ENCODE peak calls at places on chromosome 17, in seven cellular contexts. J is stomach, Q is mucosa of descending colon, G is PC-3, K is GM23248, F is HAP-1, Y is suprapubic skin. P is an unnamed sample.

GRCh38 chr17:4490109-4490591 is 8.5 kb upstream of the SPNS2 start:
- DNase-seq in F (no peak), Y (no peak), J (no peak), G (no peak), Q (no peak), K (no peak), P (no peak)

GRCh38 chr17:3582921-3583320 is 25.3 kb upstream of the TRPV3 start:
- DNase-seq in J (no peak), F (no peak), G (no peak), K (no peak), Q (no peak), Y (no peak), P (no peak)

GRCh38 chr17:34644941-34645550 is 65.7 kb downstream of the TMEM132E start:
- DNase-seq in F (no peak), Q (no peak), J (no peak), Y (no peak), G (no peak), K (no peak), P (no peak)

GRCh38 chr17:38867179-38867994 is 2.5 kb upstream of the LASP1 start:
- DNase-seq in Q (no peak), F (peak; percentile 76), Y (no peak), J (peak; percentile 46), G (peak; percentile 64), K (peak; percentile 75), P (peak; percentile 73)

GRCh38 chr17:55423535-55423934 is 1.9 kb upstream of the MMD start:
- DNase-seq in F (no peak), J (no peak), Y (no peak), Q (no peak), G (no peak), K (no peak), P (no peak)

GRCh38 chr17:3977387-3977786 is 13.2 kb upstream of the ATP2A3 start:
- DNase-seq in F (no peak), Y (peak; percentile 27), Q (peak; percentile 53), K (no peak), G (no peak), J (no peak), P (no peak)

GRCh38 chr17:44132275-44132821 is 8.9 kb upstream of the HDAC5 start:
- DNase-seq in G (peak; percentile 43), J (no peak), Q (no peak), F (no peak), Y (no peak), K (peak; percentile 46), P (no peak)

GRCh38 chr17:35373984-35374765 is 754 bp upstream of the SLFN11 start:
- DNase-seq in K (peak; percentile 80), Y (peak; percentile 85), J (peak; percentile 47), Q (peak; percentile 61), F (peak; percentile 23), G (peak; percentile 34), P (peak; percentile 40)

GRCh38 chr17:29196784-29197515 is 16.8 kb upstream of the MYO18A start:
- DNase-seq in K (no peak), J (no peak), Y (no peak), G (no peak), F (no peak), Q (no peak), P (no peak)

GRCh38 chr17:64492481-64493109 is 4.3 kb downstream of the POLG2 start:
- DNase-seq in Y (no peak), J (no peak), Q (no peak), G (peak; percentile 70), K (peak; percentile 49), F (no peak), P (no peak)

GRCh38 chr17:30235386-30236296 is at the start of gene SLC6A4:
- DNase-seq in G (no peak), Q (no peak), F (no peak), Y (no peak), J (no peak), K (peak; percentile 64), P (no peak)

GRCh38 chr17:65630502-65630901 is 69.1 kb upstream of the AXIN2 start:
- DNase-seq in Q (peak; percentile 32), K (no peak), J (no peak), F (no peak), G (no peak), Y (no peak), P (no peak)
- H3K4me1 ChIP-seq in Q (peaks cover 24% of the 10 kb centered on the region), K (no peaks in the 10 kb centered on the region), J (peaks cover 17% of the 10 kb centered on the region), F (no peaks in the 10 kb centered on the region), G (peaks cover 44% of the 10 kb centered on the region), Y (peaks cover 21% of the 10 kb centered on the region), P (no peaks in the 10 kb centered on the region)

GRCh38 chr17:9241774-9242496 is 220.6 kb downstream of the NTN1 start:
- DNase-seq in Y (peak; percentile 68), Q (no peak), G (no peak), K (no peak), J (no peak), F (no peak), P (no peak)

GRCh38 chr17:9242497-9242881 is 221.2 kb downstream of the NTN1 start:
- DNase-seq in K (no peak), G (no peak), F (no peak), Y (peak; percentile 71), Q (peak; percentile 43), J (no peak), P (no peak)

GRCh38 chr17:9241371-9241712 is 220.0 kb downstream of the NTN1 start:
- DNase-seq in Y (peak; percentile 77), K (peak; percentile 31), F (no peak), Q (peak; percentile 55), G (no peak), J (peak; percentile 28), P (peak; percentile 33)

GRCh38 chr17:9244066-9245052 is 223.0 kb downstream of the NTN1 start:
- DNase-seq in J (peak; percentile 36), Y (peak; percentile 73), Q (peak; percentile 53), G (no peak), K (peak; percentile 82), F (no peak), P (no peak)

GRCh38 chr17:9242983-9243382 is 221.7 kb downstream of the NTN1 start:
- DNase-seq in F (no peak), J (no peak), K (no peak), Y (peak; percentile 50), G (no peak), Q (peak; percentile 21), P (no peak)
- H3K4me1 ChIP-seq in F (no peaks in the 10 kb centered on the region), J (peaks cover 46% of the 10 kb centered on the region), K (peaks cover 14% of the 10 kb centered on the region), Y (peaks cover 48% of the 10 kb centered on the region), G (peaks cover 10% of the 10 kb centered on the region), Q (peaks cover 21% of the 10 kb centered on the region), P (peaks cover 12% of the 10 kb centered on the region)

DNA sequence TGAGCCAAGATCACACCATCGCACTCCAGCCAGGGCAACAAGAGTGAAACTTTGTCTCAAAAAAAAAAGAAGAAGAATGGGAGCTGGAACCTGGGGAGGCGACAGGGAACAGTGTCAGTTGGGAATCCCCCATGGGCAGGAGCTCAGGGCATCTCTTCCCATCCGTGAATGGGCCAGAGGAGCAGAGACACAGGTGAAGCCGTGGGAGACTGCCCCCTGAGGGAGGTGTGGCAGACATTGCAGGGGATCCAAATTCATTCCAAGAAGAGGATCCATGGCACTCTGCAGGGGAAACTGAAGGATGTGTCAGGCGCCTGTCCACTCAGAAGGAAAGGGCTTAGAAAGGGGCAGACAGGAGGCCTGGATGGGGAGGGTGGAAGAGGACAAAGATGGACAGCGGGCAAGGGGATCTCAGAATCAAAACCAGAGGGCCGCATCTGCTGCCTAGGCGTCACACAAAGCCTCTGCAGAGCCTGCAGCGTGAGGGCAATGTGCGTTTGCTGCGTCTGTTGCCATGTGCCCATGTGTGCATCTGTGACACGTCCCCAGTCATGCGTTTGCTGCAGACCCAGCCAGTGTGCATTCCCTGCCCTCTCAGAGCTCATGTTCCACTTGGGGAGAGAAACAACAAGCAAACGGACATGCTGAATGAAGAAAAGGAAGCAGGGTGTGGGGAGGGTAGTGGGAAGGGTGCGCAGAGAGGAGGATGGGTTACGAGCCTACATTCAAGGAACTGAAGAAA is 30.6 kb upstream of the TNRC6C start:
- DNase-seq in J (no peak), Q (no peak), K (no peak), G (no peak), F (no peak), Y (no peak), P (no peak)
- H3K4me1 ChIP-seq in J (no peaks in the 10 kb centered on the region), Q (no peaks in the 10 kb centered on the region), K (no peaks in the 10 kb centered on the region), G (no peaks in the 10 kb centered on the region), F (no peaks in the 10 kb centered on the region), Y (peaks cover 8% of the 10 kb centered on the region), P (no peaks in the 10 kb centered on the region)

DNA sequence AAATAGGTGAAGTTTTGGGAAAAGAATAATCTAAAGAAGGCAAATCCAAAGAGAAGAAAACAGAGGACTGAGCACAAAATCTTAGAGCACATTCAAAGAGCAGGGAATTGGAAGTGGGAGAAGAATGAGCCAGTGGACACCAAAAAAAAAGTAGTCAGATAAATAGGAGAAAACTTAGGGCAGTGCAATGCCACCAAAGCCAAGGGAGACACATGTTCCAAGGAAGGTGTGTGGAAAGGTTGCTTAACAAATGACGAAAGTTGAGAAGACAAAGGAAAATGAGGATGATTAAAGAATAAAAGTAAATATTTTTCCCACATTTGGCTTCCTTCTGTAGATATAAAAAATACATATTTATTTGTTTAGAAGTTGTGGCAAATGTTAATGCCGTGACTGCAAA is 237.6 kb downstream of the TANC2 start:
- DNase-seq in K (no peak), Q (no peak), G (no peak), Y (no peak), F (no peak), J (no peak), P (no peak)
- H3K4me1 ChIP-seq in K (no peaks in the 10 kb centered on the region), Q (no peaks in the 10 kb centered on the region), G (no peaks in the 10 kb centered on the region), Y (no peaks in the 10 kb centered on the region), F (no peaks in the 10 kb centered on the region), J (no peaks in the 10 kb centered on the region), P (no peaks in the 10 kb centered on the region)

P was measured in testis.